ENCODE peak calls at places on chromosomes 6 and 20, in ten cellular contexts. One of them, this sample, is unnamed.

GRCh38 chr6:125748534-125749111 is 809 bp upstream of the HEY2 start:
- DNase-seq in left ventricle myocardium superior: no peak
- DNase-seq in HS-5: no peak
- DNase-seq in GDM1: no peak
- DNase-seq in left cardiac atrium: no peak
- DNase-seq in AG09319: no peak
- DNase-seq in heart left ventricle: no peak
- DNase-seq in erythroblast: peak
- DNase-seq in progenitor cell of endocrine pancreas: no peak
- DNase-seq in dorsolateral prefrontal cortex: no peak
- DNase-seq in this sample: no peak

GRCh38 chr20:11852801-11853200 is 64.9 kb upstream of the BTBD3 start:
- DNase-seq in left ventricle myocardium superior: no peak
- DNase-seq in HS-5: peak
- DNase-seq in GDM1: no peak
- DNase-seq in left cardiac atrium: no peak
- DNase-seq in AG09319: no peak
- DNase-seq in heart left ventricle: no peak
- DNase-seq in erythroblast: no peak
- DNase-seq in progenitor cell of endocrine pancreas: no peak
- DNase-seq in dorsolateral prefrontal cortex: no peak
- DNase-seq in this sample: no peak

GRCh38 chr6:127058027-127058426 is 60.4 kb upstream of the RSPO3 start:
- DNase-seq in left ventricle myocardium superior: no peak
- DNase-seq in HS-5: peak
- DNase-seq in GDM1: no peak
- DNase-seq in left cardiac atrium: no peak
- DNase-seq in AG09319: no peak
- DNase-seq in heart left ventricle: no peak
- DNase-seq in erythroblast: no peak
- DNase-seq in progenitor cell of endocrine pancreas: no peak
- DNase-seq in dorsolateral prefrontal cortex: no peak
- DNase-seq in this sample: no peak

GRCh38 chr6:23181301-23182110 is 612.1 kb downstream of the HDGFL1 start:
- DNase-seq in left ventricle myocardium superior: no peak
- DNase-seq in HS-5: no peak
- DNase-seq in GDM1: no peak
- DNase-seq in left cardiac atrium: no peak
- DNase-seq in AG09319: no peak
- DNase-seq in heart left ventricle: no peak
- DNase-seq in erythroblast: no peak
- DNase-seq in progenitor cell of endocrine pancreas: no peak
- DNase-seq in dorsolateral prefrontal cortex: no peak
- DNase-seq in this sample: no peak

GRCh38 chr20:17571153-17571527 is 1.3 kb downstream of the DSTN start:
- DNase-seq in left ventricle myocardium superior: no peak
- DNase-seq in HS-5: no peak
- DNase-seq in GDM1: no peak
- DNase-seq in left cardiac atrium: no peak
- DNase-seq in AG09319: no peak
- DNase-seq in heart left ventricle: no peak
- DNase-seq in erythroblast: peak
- DNase-seq in progenitor cell of endocrine pancreas: no peak
- DNase-seq in dorsolateral prefrontal cortex: no peak
- DNase-seq in this sample: no peak

GRCh38 chr20:20734475-20734948 is 22.1 kb upstream of the RALGAPA2 start:
- DNase-seq in left ventricle myocardium superior: no peak
- DNase-seq in HS-5: no peak
- DNase-seq in GDM1: peak
- DNase-seq in left cardiac atrium: no peak
- DNase-seq in AG09319: no peak
- DNase-seq in heart left ventricle: no peak
- DNase-seq in erythroblast: no peak
- DNase-seq in progenitor cell of endocrine pancreas: no peak
- DNase-seq in dorsolateral prefrontal cortex: no peak
- DNase-seq in this sample: no peak

GRCh38 chr6:16663896-16664295 is 97.4 kb downstream of the ATXN1 start:
- DNase-seq in left ventricle myocardium superior: no peak
- DNase-seq in HS-5: no peak
- DNase-seq in GDM1: no peak
- DNase-seq in left cardiac atrium: no peak
- DNase-seq in AG09319: no peak
- DNase-seq in heart left ventricle: no peak
- DNase-seq in erythroblast: no peak
- DNase-seq in progenitor cell of endocrine pancreas: no peak
- DNase-seq in dorsolateral prefrontal cortex: no peak
- DNase-seq in this sample: no peak

GRCh38 chr6:166441641-166442078 is 58.9 kb upstream of the MPC1 start:
- DNase-seq in left ventricle myocardium superior: no peak
- DNase-seq in HS-5: no peak
- DNase-seq in GDM1: no peak
- DNase-seq in left cardiac atrium: no peak
- DNase-seq in AG09319: no peak
- DNase-seq in heart left ventricle: no peak
- DNase-seq in erythroblast: no peak
- DNase-seq in progenitor cell of endocrine pancreas: no peak
- DNase-seq in dorsolateral prefrontal cortex: no peak
- DNase-seq in this sample: no peak

GRCh38 chr6:7674291-7674690 is 51.6 kb upstream of the BMP6 start:
- DNase-seq in left ventricle myocardium superior: no peak
- DNase-seq in HS-5: no peak
- DNase-seq in GDM1: no peak
- DNase-seq in left cardiac atrium: no peak
- DNase-seq in AG09319: no peak
- DNase-seq in heart left ventricle: no peak
- DNase-seq in erythroblast: no peak
- DNase-seq in progenitor cell of endocrine pancreas: no peak
- DNase-seq in dorsolateral prefrontal cortex: no peak
- DNase-seq in this sample: no peak

GRCh38 chr6:13696226-13696625 is 15.4 kb downstream of the RANBP9 start:
- DNase-seq in left ventricle myocardium superior: no peak
- DNase-seq in HS-5: peak
- DNase-seq in GDM1: no peak
- DNase-seq in left cardiac atrium: no peak
- DNase-seq in AG09319: peak
- DNase-seq in heart left ventricle: no peak
- DNase-seq in erythroblast: no peak
- DNase-seq in progenitor cell of endocrine pancreas: no peak
- DNase-seq in dorsolateral prefrontal cortex: no peak
- DNase-seq in this sample: no peak

GRCh38 chr6:32046450-32047083 is 8.4 kb downstream of the CYP21A2 start:
- DNase-seq in left ventricle myocardium superior: peak
- DNase-seq in HS-5: no peak
- DNase-seq in GDM1: no peak
- DNase-seq in left cardiac atrium: peak
- DNase-seq in AG09319: no peak
- DNase-seq in heart left ventricle: peak
- DNase-seq in erythroblast: peak
- DNase-seq in progenitor cell of endocrine pancreas: no peak
- DNase-seq in dorsolateral prefrontal cortex: no peak
- DNase-seq in this sample: no peak

GRCh38 chr20:18585134-18585533 is 2.7 kb upstream of the DTD1 start:
- DNase-seq in left ventricle myocardium superior: no peak
- DNase-seq in HS-5: peak
- DNase-seq in GDM1: no peak
- DNase-seq in left cardiac atrium: no peak
- DNase-seq in AG09319: peak
- DNase-seq in heart left ventricle: no peak
- DNase-seq in erythroblast: no peak
- DNase-seq in progenitor cell of endocrine pancreas: no peak
- DNase-seq in dorsolateral prefrontal cortex: no peak
- DNase-seq in this sample: no peak

GRCh38 chr20:15702161-15702560 is 871.1 kb downstream of the KIF16B start:
- DNase-seq in left ventricle myocardium superior: no peak
- DNase-seq in HS-5: no peak
- DNase-seq in GDM1: no peak
- DNase-seq in left cardiac atrium: no peak
- DNase-seq in AG09319: no peak
- DNase-seq in heart left ventricle: no peak
- DNase-seq in erythroblast: no peak
- DNase-seq in progenitor cell of endocrine pancreas: no peak
- DNase-seq in dorsolateral prefrontal cortex: no peak
- DNase-seq in this sample: no peak

GRCh38 chr6:66086532-66086931 is 379.5 kb upstream of the EYS start:
- DNase-seq in left ventricle myocardium superior: no peak
- DNase-seq in HS-5: no peak
- DNase-seq in GDM1: no peak
- DNase-seq in left cardiac atrium: no peak
- DNase-seq in AG09319: no peak
- DNase-seq in heart left ventricle: no peak
- DNase-seq in erythroblast: no peak
- DNase-seq in progenitor cell of endocrine pancreas: no peak
- DNase-seq in dorsolateral prefrontal cortex: no peak
- DNase-seq in this sample: no peak

GRCh38 chr20:41650221-41650948 is 32.2 kb upstream of the CHD6 start:
- DNase-seq in left ventricle myocardium superior: no peak
- DNase-seq in HS-5: no peak
- DNase-seq in GDM1: no peak
- DNase-seq in left cardiac atrium: no peak
- DNase-seq in AG09319: no peak
- DNase-seq in heart left ventricle: no peak
- DNase-seq in erythroblast: no peak
- DNase-seq in progenitor cell of endocrine pancreas: no peak
- DNase-seq in dorsolateral prefrontal cortex: no peak
- DNase-seq in this sample: no peak

GRCh38 chr20:14569631-14570030 is 232.2 kb upstream of the FLRT3 start:
- DNase-seq in left ventricle myocardium superior: no peak
- DNase-seq in HS-5: no peak
- DNase-seq in GDM1: no peak
- DNase-seq in left cardiac atrium: no peak
- DNase-seq in AG09319: no peak
- DNase-seq in heart left ventricle: no peak
- DNase-seq in erythroblast: no peak
- DNase-seq in progenitor cell of endocrine pancreas: no peak
- DNase-seq in dorsolateral prefrontal cortex: no peak
- DNase-seq in this sample: no peak

GRCh38 chr20:17530716-17531536 is at the start of gene BFSP1:
- DNase-seq in left ventricle myocardium superior: peak
- DNase-seq in HS-5: peak
- DNase-seq in GDM1: peak
- DNase-seq in left cardiac atrium: peak
- DNase-seq in AG09319: no peak
- DNase-seq in heart left ventricle: peak
- DNase-seq in erythroblast: peak
- DNase-seq in progenitor cell of endocrine pancreas: peak
- DNase-seq in dorsolateral prefrontal cortex: peak
- DNase-seq in this sample: peak

GRCh38 chr20:31515072-31515774 is 981 bp downstream of the HM13 start:
- DNase-seq in left ventricle myocardium superior: no peak
- DNase-seq in HS-5: no peak
- DNase-seq in GDM1: no peak
- DNase-seq in left cardiac atrium: no peak
- DNase-seq in AG09319: no peak
- DNase-seq in heart left ventricle: no peak
- DNase-seq in erythroblast: no peak
- DNase-seq in progenitor cell of endocrine pancreas: no peak
- DNase-seq in dorsolateral prefrontal cortex: no peak
- DNase-seq in this sample: no peak

GRCh38 chr6:149032599-149033405 is 284.7 kb upstream of the TAB2 start:
- DNase-seq in left ventricle myocardium superior: no peak
- DNase-seq in HS-5: peak
- DNase-seq in GDM1: no peak
- DNase-seq in left cardiac atrium: no peak
- DNase-seq in AG09319: peak
- DNase-seq in heart left ventricle: no peak
- DNase-seq in erythroblast: no peak
- DNase-seq in progenitor cell of endocrine pancreas: no peak
- DNase-seq in dorsolateral prefrontal cortex: no peak
- DNase-seq in this sample: no peak

This sample was measured in caudate nucleus.